ENCODE peak calls at places on chromosome 21, in five cellular contexts. A, L, S, C and O are unnamed samples.

GRCh38 chr21:14080764-14081096 is 130.0 kb downstream of the LIPI start:
- DNase-seq in L (no peak), A (no peak), S (no peak), C (no peak), O (no peak)

GRCh38 chr21:43812139-43812821 is 22.9 kb downstream of the RRP1 start:
- DNase-seq in C (no peak), L (no peak), S (no peak), A (no peak), O (no peak)

GRCh38 chr21:22763442-22763841 is 1765.2 kb downstream of the NCAM2 start:
- DNase-seq in S (no peak), L (no peak), C (no peak), A (no peak), O (no peak)

GRCh38 chr21:32457360-32457840 is 44.9 kb downstream of the EVA1C start:
- DNase-seq in A (peak; percentile 37), S (no peak), L (no peak), C (no peak), O (peak; percentile 11)

GRCh38 chr21:28334407-28334806 is 658.3 kb downstream of the LTN1 start:
- DNase-seq in L (no peak), C (no peak), S (no peak), A (no peak), O (no peak)

GRCh38 chr21:43188712-43189151 is 19.9 kb downstream of the CRYAA start:
- DNase-seq in C (peak; percentile 78), S (no peak), L (no peak), A (no peak), O (peak; percentile 66)

GRCh38 chr21:45382698-45383000 is 22.3 kb upstream of the COL18A1 start:
- DNase-seq in L (no peak), S (no peak), C (no peak), A (no peak), O (no peak)

GRCh38 chr21:41778974-41779600 is 12.2 kb upstream of the RIPK4 start:
- DNase-seq in A (no peak), S (no peak), C (peak; percentile 72), L (no peak), O (no peak)

GRCh38 chr21:45457161-45457831 is 52.3 kb downstream of the COL18A1 start:
- DNase-seq in L (no peak), S (no peak), C (no peak), A (no peak), O (no peak)

GRCh38 chr21:41926068-41926806 is 27.6 kb downstream of the C2CD2 start:
- DNase-seq in C (no peak), A (peak; percentile 8), L (no peak), S (no peak), O (no peak)

GRCh38 chr21:46157396-46157986 is 2.1 kb upstream of the FTCD start:
- DNase-seq in C (no peak), L (no peak), S (no peak), A (no peak), O (no peak)

GRCh38 chr21:22352088-22352487 is 1353.9 kb downstream of the NCAM2 start:
- DNase-seq in A (no peak), L (no peak), C (no peak), S (no peak), O (no peak)

GRCh38 chr21:38712076-38712475 is 93.7 kb upstream of the ETS2 start:
- DNase-seq in C (peak; percentile 96), S (no peak), A (peak; percentile 11), L (no peak), O (peak; percentile 37)

GRCh38 chr21:14843991-14844390 is 220.8 kb downstream of the NRIP1 start:
- DNase-seq in L (no peak), S (no peak), A (no peak), C (no peak), O (no peak)

GRCh38 chr21:42688226-42688840 is 34.9 kb downstream of the PDE9A start:
- DNase-seq in S (no peak), L (no peak), A (no peak), C (no peak), O (no peak)

GRCh38 chr21:46100426-46100825 is 2.5 kb downstream of the COL6A2 start:
- DNase-seq in C (no peak), A (no peak), L (no peak), S (no peak), O (no peak)

GRCh38 chr21:37145635-37146111 is 72.6 kb downstream of the TTC3 start:
- DNase-seq in A (no peak), S (no peak), L (peak; percentile 70), C (no peak), O (no peak)

GRCh38 chr21:14403681-14404318 is 20.9 kb upstream of the HSPA13 start:
- DNase-seq in L (peak; percentile 2), A (peak; percentile 6), S (no peak), C (peak; percentile 25), O (peak; percentile 5)

GRCh38 chr21:43295016-43295958 is 126.5 kb downstream of the CRYAA start:
- DNase-seq in A (no peak), L (no peak), C (peak; percentile 81), S (no peak), O (no peak)

GRCh38 chr21:26079376-26079775 is 91.2 kb downstream of the APP start:
- DNase-seq in S (no peak), A (no peak), L (peak; percentile 44), C (no peak), O (no peak)

GRCh38 chr21:35227774-35228173 is 178.7 kb upstream of the RUNX1 start:
- DNase-seq in C (peak; percentile 69), L (no peak), S (no peak), A (no peak), O (peak; percentile 68)

GRCh38 chr21:35294231-35294898 is 245.3 kb upstream of the RUNX1 start:
- DNase-seq in C (peak; percentile 84), L (no peak), S (no peak), A (peak; percentile 69), O (peak; percentile 96)

GRCh38 chr21:41960386-41960785 is 6.6 kb upstream of the C2CD2 start:
- DNase-seq in C (no peak), A (no peak), L (no peak), S (no peak), O (no peak)

GRCh38 chr21:41805643-41806042 is 38.8 kb upstream of the RIPK4 start:
- DNase-seq in A (no peak), L (no peak), S (no peak), C (no peak), O (no peak)

GRCh38 chr21:35400233-35400939 is 351.3 kb upstream of the RUNX1 start:
- DNase-seq in S (no peak), C (peak; percentile 76), A (peak; percentile 44), L (no peak), O (peak; percentile 72)

GRCh38 chr21:36587388-36587787 is 107.5 kb upstream of the CLDN14 start:
- DNase-seq in L (no peak), A (no peak), C (no peak), S (no peak), O (no peak)

GRCh38 chr21:26844258-26845065 is 747 bp downstream of the ADAMTS1 start:
- DNase-seq in C (peak; percentile 24), A (peak; percentile 42), S (no peak), L (no peak), O (peak; percentile 64)

GRCh38 chr21:43832158-43832550 is 32.9 kb upstream of the AGPAT3 start:
- DNase-seq in S (no peak), L (no peak), A (no peak), C (no peak), O (no peak)

GRCh38 chr21:39003982-39004775 is 179.1 kb downstream of the PSMG1 start:
- DNase-seq in A (no peak), S (no peak), C (peak; percentile 48), L (no peak), O (no peak)

GRCh38 chr21:27047331-27048314 is 80.7 kb upstream of the ADAMTS5 start:
- DNase-seq in S (no peak), L (no peak), A (no peak), C (no peak), O (peak; percentile 47)

GRCh38 chr21:35044128-35044527 is 5.0 kb downstream of the RUNX1 start:
- DNase-seq in S (no peak), A (no peak), L (no peak), C (no peak), O (no peak)

GRCh38 chr21:42865361-42866160 is 13.8 kb downstream of the WDR4 start:
- DNase-seq in L (no peak), S (no peak), C (peak; percentile 73), A (no peak), O (peak; percentile 93)

GRCh38 chr21:39155578-39155977 is 27.7 kb downstream of the PSMG1 start:
- DNase-seq in L (no peak), S (no peak), A (no peak), C (no peak), O (no peak)